ENCODE peak calls at places on chromosomes 1 and 21, in five cellular contexts. D is ovary, F is IMR-90, W is brain microvascular endothelial cell, I is uterus. Q is an unnamed sample. For H3K27me3, the result is how much of the 10 kb centered on the place peaks cover.

GRCh38 chr1:227816750-227817446 is 1.4 kb downstream of the PRSS38 start:
- DNase-seq in D (no peak), F (no peak), W (no peak), I (no peak), Q (no peak)

GRCh38 chr21:20875741-20876140 is 122.5 kb upstream of the NCAM2 start:
- DNase-seq in D (no peak), F (no peak), W (no peak), I (no peak), Q (no peak)

GRCh38 chr1:9322845-9323244 is 30.2 kb downstream of the SPSB1 start:
- DNase-seq in D (no peak), F (no peak), W (no peak), I (no peak), Q (peak)

GRCh38 chr1:190320952-190321351 is 156.7 kb downstream of the BRINP3 start:
- DNase-seq in D (no peak), F (peak), W (peak), I (no peak), Q (no peak)

GRCh38 chr1:11550664-11551283 is 71.8 kb downstream of the DISP3 start:
- DNase-seq in D (peak), F (peak), W (peak), I (peak), Q (peak)

GRCh38 chr1:107061886-107062285 is 5.4 kb downstream of the PRMT6 start:
- DNase-seq in D (no peak), F (no peak), W (no peak), I (no peak), Q (no peak)

GRCh38 chr21:46210378-46211136 is 18.0 kb downstream of the LSS start:
- DNase-seq in D (no peak), F (no peak), W (no peak), I (no peak), Q (no peak)

GRCh38 chr1:42957229-42957879 is 1.3 kb downstream of the SLC2A1 start:
- DNase-seq in D (no peak), F (no peak), W (no peak), I (no peak), Q (no peak)

GRCh38 chr1:114082047-114082630 is 71.5 kb downstream of the SYT6 start:
- DNase-seq in D (no peak), F (no peak), W (no peak), I (no peak), Q (no peak)

GRCh38 chr1:208535518-208535917 is 291.3 kb upstream of the PLXNA2 start:
- DNase-seq in D (no peak), F (no peak), W (no peak), I (no peak), Q (no peak)

GRCh38 chr1:33459766-33460543 is 12.5 kb upstream of the ZSCAN20 start:
- DNase-seq in D (no peak), F (peak), W (peak), I (no peak), Q (no peak)

GRCh38 chr1:100597784-100598183 is 59.8 kb downstream of the GPR88 start:
- DNase-seq in D (no peak), F (peak), W (peak), I (no peak), Q (no peak)

GRCh38 chr1:168509875-168510594 is 33.8 kb downstream of the XCL2 start:
- DNase-seq in D (no peak), F (no peak), W (no peak), I (no peak), Q (no peak)

GRCh38 chr1:222385973-222386372 is 161.9 kb downstream of the HHIPL2 start:
- DNase-seq in D (no peak), F (no peak), W (no peak), I (no peak), Q (no peak)

GRCh38 chr1:58402444-58402843 is 144.1 kb downstream of the OMA1 start:
- DNase-seq in D (no peak), F (peak), W (no peak), I (no peak), Q (no peak)

DNA sequence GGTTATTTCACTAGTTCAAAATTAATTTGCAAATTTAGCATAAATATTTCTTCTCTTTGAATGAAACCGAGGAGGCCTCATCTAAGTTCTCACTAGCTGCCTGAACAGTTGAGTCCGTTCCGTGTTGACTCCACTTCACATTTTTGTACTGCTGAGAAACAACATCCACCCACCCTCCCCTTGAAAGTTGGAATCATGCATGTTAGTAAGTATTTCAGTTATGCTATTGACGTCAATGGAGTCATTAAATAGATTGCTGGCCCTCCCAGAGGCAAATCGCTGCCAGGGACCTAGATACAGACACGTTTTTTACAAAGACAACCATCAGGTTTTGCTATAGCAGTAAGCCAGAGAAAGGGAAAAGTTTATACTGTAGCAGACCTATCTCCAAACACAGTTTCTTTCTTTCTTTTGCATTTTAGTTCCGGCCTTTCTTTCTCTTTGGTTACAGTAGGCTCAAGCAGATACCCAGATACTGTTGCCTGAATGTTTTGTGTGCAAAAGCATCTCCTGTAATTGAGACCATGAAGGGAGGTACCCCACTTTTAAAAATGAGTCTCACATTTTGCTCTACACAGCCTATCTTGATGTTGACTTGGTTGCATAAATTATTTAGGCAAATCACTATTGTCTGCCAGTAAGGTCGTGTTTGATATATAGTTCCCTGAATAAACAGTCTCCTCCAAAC is 262.6 kb upstream of the SGIP1 start:
- DNase-seq in D (peak), F (peak), W (peak), I (peak), Q (peak)
- H3K4me3 ChIP-seq in D (peak), F (peak), W (no peak), I (no peak), Q (peak)

GRCh38 chr1:5223266-5223665 is 568.9 kb downstream of the AJAP1 start:
- DNase-seq in D (no peak), F (no peak), W (no peak), I (no peak), Q (no peak)

GRCh38 chr1:5222626-5223025 is 568.2 kb downstream of the AJAP1 start:
- DNase-seq in D (no peak), F (no peak), W (no peak), I (no peak), Q (no peak)

GRCh38 chr1:5227114-5227513 is 572.7 kb downstream of the AJAP1 start:
- DNase-seq in D (no peak), F (no peak), W (no peak), I (no peak), Q (no peak)

GRCh38 chr1:5226390-5226704 is 571.9 kb downstream of the AJAP1 start:
- DNase-seq in D (no peak), F (no peak), W (no peak), I (no peak), Q (no peak)

DNA sequence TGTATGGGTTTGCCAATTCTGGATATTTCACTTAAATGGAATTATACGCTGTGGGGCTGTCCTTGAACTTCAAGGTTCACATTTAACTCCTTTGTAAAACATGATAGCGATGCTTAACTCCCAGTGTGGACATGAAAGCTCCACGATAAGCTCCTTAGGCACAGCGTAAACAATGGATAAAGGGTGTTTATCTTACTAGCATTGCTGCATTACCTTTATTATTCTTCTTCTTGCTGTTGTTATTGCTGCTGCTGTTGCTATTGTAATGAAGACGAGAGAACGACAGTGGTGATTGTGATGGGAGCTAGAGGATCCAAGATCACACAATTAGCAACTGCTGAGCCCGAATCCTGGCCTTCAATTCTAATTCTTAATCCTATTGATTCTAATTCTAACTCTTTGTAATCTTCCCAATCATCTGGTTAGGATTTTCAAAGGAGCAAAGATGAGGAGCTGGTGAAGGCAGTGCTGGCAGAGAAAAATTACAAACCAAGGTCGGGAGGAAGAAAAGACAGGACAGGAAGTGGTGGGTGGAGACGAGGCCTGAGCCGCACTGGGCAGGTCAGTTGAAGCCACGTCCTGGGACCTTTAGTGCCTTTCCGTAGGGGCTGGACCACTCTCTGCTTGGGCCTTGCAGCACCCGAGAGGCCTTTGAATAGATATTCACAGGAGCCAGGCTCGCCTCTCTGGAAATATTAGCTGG is 571.4 kb downstream of the AJAP1 start:
- DNase-seq in D (no peak), F (no peak), W (no peak), I (no peak), Q (no peak)
- H3K27me3 ChIP-seq in D (under half), F (under half), W (under half), I (under half), Q (half or more)

GRCh38 chr1:207049054-207049453 is 2.0 kb downstream of the YOD1 start:
- DNase-seq in D (no peak), F (no peak), W (no peak), I (no peak), Q (no peak)
- H3K4me3 ChIP-seq in D (no peak), F (no peak), W (no peak), I (no peak), Q (no peak)

GRCh38 chr1:201269241-201269640 is 14.1 kb upstream of the PKP1 start:
- DNase-seq in D (no peak), F (no peak), W (no peak), I (no peak), Q (no peak)

GRCh38 chr1:201268604-201269151 is 14.6 kb upstream of the PKP1 start:
- DNase-seq in D (no peak), F (peak), W (peak), I (peak), Q (no peak)

GRCh38 chr1:201272838-201273237 is 10.5 kb upstream of the PKP1 start:
- DNase-seq in D (no peak), F (no peak), W (no peak), I (no peak), Q (no peak)

GRCh38 chr1:201269900-201270410 is 13.4 kb upstream of the PKP1 start:
- DNase-seq in D (no peak), F (no peak), W (no peak), I (no peak), Q (no peak)

GRCh38 chr1:201270616-201271390 is 12.5 kb upstream of the PKP1 start:
- DNase-seq in D (no peak), F (no peak), W (no peak), I (no peak), Q (no peak)
- H3K27me3 ChIP-seq in D (under half), F (under half), W (under half), I (under half), Q (under half)

DNA sequence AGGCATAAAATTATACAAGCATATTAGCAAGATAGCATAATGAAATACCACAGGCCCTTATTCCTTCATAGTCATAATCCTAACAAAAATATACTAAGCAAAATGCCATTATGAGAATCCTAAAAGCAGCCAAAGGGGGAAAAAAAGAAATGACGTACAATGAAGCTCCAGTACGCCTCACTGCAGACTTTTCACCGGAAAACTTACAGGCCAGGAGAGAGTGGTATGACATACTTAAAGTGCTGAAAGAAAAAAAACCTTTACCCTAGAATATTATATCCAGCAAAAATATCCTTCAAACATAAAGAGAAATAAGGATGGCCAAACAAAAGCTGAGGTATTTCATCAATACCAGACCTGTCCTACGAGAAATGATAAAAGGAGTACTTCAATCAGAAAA is 19.5 kb downstream of the ZNF695 start:
- DNase-seq in D (no peak), F (no peak), W (no peak), I (no peak), Q (no peak)
- H3K4me3 ChIP-seq in D (no peak), F (no peak), W (no peak), I (no peak), Q (no peak)

GRCh38 chr1:147071142-147071541 is 101.1 kb downstream of the PRKAB2 start:
- DNase-seq in D (no peak), F (no peak), W (no peak), I (no peak), Q (no peak)
- H3K27me3 ChIP-seq in D (under half), F (under half), W (under half), I (under half), Q (half or more)